ENCODE peak calls at places on chromosome 16, in six cellular contexts. One of them, this sample, is unnamed.
A peak's percentile ranks its signal among the peaks of the same experiment; 100 is the strongest.

GRCh38 chr16:799948-800833 is at the start of gene GNG13:
- DNase-seq in CD4-positive, alpha-beta T cell: no peak
- DNase-seq in activated CD4-positive, alpha-beta T cell treated with anti-CD3 and anti-CD28 coated beads, Interleukin-2, amount 50 U/mL, for 48 hours: no peak
- DNase-seq in ascending aorta: no peak
- DNase-seq in activated T-helper 9 cell treated with anti-CD3 and anti-CD28 coated beads, Interleukin-2, amount 50 U/mL, for 16 hours: no peak
- DNase-seq in NCI-H1105: no peak
- DNase-seq in this sample: no peak

GRCh38 chr16:56350491-56351405 is 74.6 kb downstream of the AMFR start:
- DNase-seq in NCI-H1105: no peak
- DNase-seq in activated CD4-positive, alpha-beta T cell treated with anti-CD3 and anti-CD28 coated beads, Interleukin-2, amount 50 U/mL, for 48 hours: no peak
- DNase-seq in CD4-positive, alpha-beta T cell: no peak
- DNase-seq in activated T-helper 9 cell treated with anti-CD3 and anti-CD28 coated beads, Interleukin-2, amount 50 U/mL, for 16 hours: no peak
- DNase-seq in ascending aorta: no peak
- DNase-seq in this sample: peak; percentile 52

GRCh38 chr16:30997000-30997886 is 12.2 kb downstream of the HSD3B7 start:
- DNase-seq in NCI-H1105: peak; percentile 29
- DNase-seq in activated CD4-positive, alpha-beta T cell treated with anti-CD3 and anti-CD28 coated beads, Interleukin-2, amount 50 U/mL, for 48 hours: peak; percentile 87
- DNase-seq in ascending aorta: no peak
- DNase-seq in activated T-helper 9 cell treated with anti-CD3 and anti-CD28 coated beads, Interleukin-2, amount 50 U/mL, for 16 hours: peak; percentile 78
- DNase-seq in CD4-positive, alpha-beta T cell: peak; percentile 83
- DNase-seq in this sample: peak; percentile 92

GRCh38 chr16:6484931-6485330 is 847.7 kb upstream of the RBFOX1 start:
- DNase-seq in ascending aorta: no peak
- DNase-seq in CD4-positive, alpha-beta T cell: no peak
- DNase-seq in activated CD4-positive, alpha-beta T cell treated with anti-CD3 and anti-CD28 coated beads, Interleukin-2, amount 50 U/mL, for 48 hours: no peak
- DNase-seq in activated T-helper 9 cell treated with anti-CD3 and anti-CD28 coated beads, Interleukin-2, amount 50 U/mL, for 16 hours: no peak
- DNase-seq in NCI-H1105: no peak
- DNase-seq in this sample: no peak

GRCh38 chr16:85380002-85380395 is 233.1 kb upstream of the GSE1 start:
- DNase-seq in NCI-H1105: no peak
- DNase-seq in CD4-positive, alpha-beta T cell: no peak
- DNase-seq in ascending aorta: no peak
- DNase-seq in activated CD4-positive, alpha-beta T cell treated with anti-CD3 and anti-CD28 coated beads, Interleukin-2, amount 50 U/mL, for 48 hours: no peak
- DNase-seq in activated T-helper 9 cell treated with anti-CD3 and anti-CD28 coated beads, Interleukin-2, amount 50 U/mL, for 16 hours: no peak
- DNase-seq in this sample: no peak

GRCh38 chr16:74923766-74924460 is 61.0 kb downstream of the WDR59 start:
- DNase-seq in NCI-H1105: no peak
- DNase-seq in CD4-positive, alpha-beta T cell: no peak
- DNase-seq in activated CD4-positive, alpha-beta T cell treated with anti-CD3 and anti-CD28 coated beads, Interleukin-2, amount 50 U/mL, for 48 hours: no peak
- DNase-seq in activated T-helper 9 cell treated with anti-CD3 and anti-CD28 coated beads, Interleukin-2, amount 50 U/mL, for 16 hours: no peak
- DNase-seq in ascending aorta: no peak
- DNase-seq in this sample: no peak

GRCh38 chr16:53754938-53755910 is 51.3 kb downstream of the FTO start:
- DNase-seq in activated T-helper 9 cell treated with anti-CD3 and anti-CD28 coated beads, Interleukin-2, amount 50 U/mL, for 16 hours: no peak
- DNase-seq in ascending aorta: no peak
- DNase-seq in NCI-H1105: peak; percentile 90
- DNase-seq in CD4-positive, alpha-beta T cell: no peak
- DNase-seq in activated CD4-positive, alpha-beta T cell treated with anti-CD3 and anti-CD28 coated beads, Interleukin-2, amount 50 U/mL, for 48 hours: no peak
- DNase-seq in this sample: no peak

GRCh38 chr16:87744750-87745514 is 20.9 kb downstream of the KLHDC4 start:
- DNase-seq in ascending aorta: no peak
- DNase-seq in NCI-H1105: no peak
- DNase-seq in activated CD4-positive, alpha-beta T cell treated with anti-CD3 and anti-CD28 coated beads, Interleukin-2, amount 50 U/mL, for 48 hours: no peak
- DNase-seq in CD4-positive, alpha-beta T cell: no peak
- DNase-seq in activated T-helper 9 cell treated with anti-CD3 and anti-CD28 coated beads, Interleukin-2, amount 50 U/mL, for 16 hours: no peak
- DNase-seq in this sample: no peak

GRCh38 chr16:14015948-14016347 is 55.2 kb upstream of the MRTFB start:
- DNase-seq in NCI-H1105: no peak
- DNase-seq in ascending aorta: no peak
- DNase-seq in CD4-positive, alpha-beta T cell: no peak
- DNase-seq in activated CD4-positive, alpha-beta T cell treated with anti-CD3 and anti-CD28 coated beads, Interleukin-2, amount 50 U/mL, for 48 hours: no peak
- DNase-seq in activated T-helper 9 cell treated with anti-CD3 and anti-CD28 coated beads, Interleukin-2, amount 50 U/mL, for 16 hours: no peak
- DNase-seq in this sample: no peak

GRCh38 chr16:54647731-54648221 is 282.9 kb upstream of the IRX5 start:
- DNase-seq in NCI-H1105: no peak
- DNase-seq in activated T-helper 9 cell treated with anti-CD3 and anti-CD28 coated beads, Interleukin-2, amount 50 U/mL, for 16 hours: no peak
- DNase-seq in activated CD4-positive, alpha-beta T cell treated with anti-CD3 and anti-CD28 coated beads, Interleukin-2, amount 50 U/mL, for 48 hours: no peak
- DNase-seq in ascending aorta: no peak
- DNase-seq in CD4-positive, alpha-beta T cell: no peak
- DNase-seq in this sample: no peak

GRCh38 chr16:82425661-82426060 is 201.1 kb upstream of the CDH13 start:
- DNase-seq in activated CD4-positive, alpha-beta T cell treated with anti-CD3 and anti-CD28 coated beads, Interleukin-2, amount 50 U/mL, for 48 hours: no peak
- DNase-seq in activated T-helper 9 cell treated with anti-CD3 and anti-CD28 coated beads, Interleukin-2, amount 50 U/mL, for 16 hours: no peak
- DNase-seq in CD4-positive, alpha-beta T cell: no peak
- DNase-seq in ascending aorta: no peak
- DNase-seq in NCI-H1105: no peak
- DNase-seq in this sample: no peak

GRCh38 chr16:4272114-4272954 is 489 bp downstream of the TFAP4 start:
- DNase-seq in CD4-positive, alpha-beta T cell: no peak
- DNase-seq in NCI-H1105: no peak
- DNase-seq in activated CD4-positive, alpha-beta T cell treated with anti-CD3 and anti-CD28 coated beads, Interleukin-2, amount 50 U/mL, for 48 hours: peak; percentile 73
- DNase-seq in ascending aorta: no peak
- DNase-seq in activated T-helper 9 cell treated with anti-CD3 and anti-CD28 coated beads, Interleukin-2, amount 50 U/mL, for 16 hours: no peak
- DNase-seq in this sample: peak; percentile 84

GRCh38 chr16:88360999-88361398 is 21.8 kb upstream of the ZNF469 start:
- DNase-seq in activated CD4-positive, alpha-beta T cell treated with anti-CD3 and anti-CD28 coated beads, Interleukin-2, amount 50 U/mL, for 48 hours: no peak
- DNase-seq in CD4-positive, alpha-beta T cell: no peak
- DNase-seq in ascending aorta: no peak
- DNase-seq in activated T-helper 9 cell treated with anti-CD3 and anti-CD28 coated beads, Interleukin-2, amount 50 U/mL, for 16 hours: no peak
- DNase-seq in NCI-H1105: no peak
- DNase-seq in this sample: no peak

GRCh38 chr16:75860654-75861053 is 134.4 kb upstream of the CPHXL start:
- DNase-seq in activated T-helper 9 cell treated with anti-CD3 and anti-CD28 coated beads, Interleukin-2, amount 50 U/mL, for 16 hours: no peak
- DNase-seq in NCI-H1105: peak; percentile 5
- DNase-seq in ascending aorta: no peak
- DNase-seq in activated CD4-positive, alpha-beta T cell treated with anti-CD3 and anti-CD28 coated beads, Interleukin-2, amount 50 U/mL, for 48 hours: no peak
- DNase-seq in CD4-positive, alpha-beta T cell: no peak
- DNase-seq in this sample: no peak

GRCh38 chr16:85125570-85126382 is 13.5 kb upstream of the CIBAR2 start:
- DNase-seq in activated T-helper 9 cell treated with anti-CD3 and anti-CD28 coated beads, Interleukin-2, amount 50 U/mL, for 16 hours: no peak
- DNase-seq in activated CD4-positive, alpha-beta T cell treated with anti-CD3 and anti-CD28 coated beads, Interleukin-2, amount 50 U/mL, for 48 hours: no peak
- DNase-seq in CD4-positive, alpha-beta T cell: no peak
- DNase-seq in NCI-H1105: no peak
- DNase-seq in ascending aorta: no peak
- DNase-seq in this sample: no peak

GRCh38 chr16:68297908-68298307 is 12.8 kb downstream of the SLC7A6OS start:
- DNase-seq in ascending aorta: no peak
- DNase-seq in activated T-helper 9 cell treated with anti-CD3 and anti-CD28 coated beads, Interleukin-2, amount 50 U/mL, for 16 hours: no peak
- DNase-seq in NCI-H1105: no peak
- DNase-seq in activated CD4-positive, alpha-beta T cell treated with anti-CD3 and anti-CD28 coated beads, Interleukin-2, amount 50 U/mL, for 48 hours: no peak
- DNase-seq in CD4-positive, alpha-beta T cell: no peak
- DNase-seq in this sample: no peak